ENCODE peak calls at places on chromosomes 2 and 18, in five cellular contexts. O, P, X, M and E are unnamed samples.
A peak's percentile ranks its signal among the peaks of the same experiment; 100 is the strongest.

GRCh38 chr2:9004338-9005204 is 1.1 kb upstream of the MBOAT2 start:
- DNase-seq in O (no peak), P (no peak), X (no peak), M (no peak), E (no peak)

GRCh38 chr2:159030674-159031380 is 62.4 kb downstream of the TANC1 start:
- DNase-seq in O (no peak), P (no peak), X (no peak), M (no peak), E (no peak)

GRCh38 chr2:98546186-98546585 is 62.1 kb downstream of the COA5 start:
- DNase-seq in O (no peak), P (no peak), X (no peak), M (no peak), E (no peak)

GRCh38 chr2:178810422-178810821 is 3.2 kb upstream of the TTN start:
- DNase-seq in O (no peak), P (no peak), X (no peak), M (no peak), E (no peak)

GRCh38 chr2:133760366-133760765 is 192.1 kb upstream of the NCKAP5 start:
- DNase-seq in O (no peak), P (no peak), X (no peak), M (peak; percentile 93), E (no peak)

GRCh38 chr2:85737481-85737880 is 16.3 kb upstream of the ATOH8 start:
- DNase-seq in O (no peak), P (no peak), X (peak; percentile 76), M (peak; percentile 61), E (no peak)

GRCh38 chr2:37378411-37378810 is 34.0 kb downstream of the QPCT start:
- DNase-seq in O (no peak), P (no peak), X (no peak), M (no peak), E (no peak)

GRCh38 chr2:54545700-54546450 is 89.7 kb downstream of the SPTBN1 start:
- DNase-seq in O (no peak), P (no peak), X (no peak), M (no peak), E (no peak)

GRCh38 chr2:191453756-191454155 is 208.6 kb downstream of the MYO1B start:
- DNase-seq in O (no peak), P (no peak), X (no peak), M (no peak), E (no peak)

GRCh38 chr18:14285053-14285452 is 152.8 kb upstream of the ZNF519 start:
- DNase-seq in O (no peak), P (no peak), X (no peak), M (no peak), E (no peak)

GRCh38 chr2:66890286-66890812 is 455.4 kb downstream of the MEIS1 start:
- DNase-seq in O (no peak), P (no peak), X (no peak), M (no peak), E (no peak)

GRCh38 chr18:59696311-59697235 is 650 bp downstream of the CCBE1 start:
- DNase-seq in O (no peak), P (no peak), X (no peak), M (no peak), E (no peak)

GRCh38 chr2:70961648-70961994 is 16.8 kb upstream of the ANKRD53 start:
- DNase-seq in O (no peak), P (no peak), X (no peak), M (no peak), E (peak; percentile 1)

GRCh38 chr2:104033399-104033798 is 820.5 kb upstream of the POU3F3 start:
- DNase-seq in O (no peak), P (no peak), X (no peak), M (no peak), E (no peak)

GRCh38 chr2:165666605-165667004 is 127.4 kb downstream of the GALNT3 start:
- DNase-seq in O (no peak), P (no peak), X (no peak), M (no peak), E (no peak)

GRCh38 chr2:108911807-108912628 is 77.0 kb downstream of the EDAR start:
- DNase-seq in O (no peak), P (no peak), X (no peak), M (no peak), E (no peak)

GRCh38 chr2:53202063-53202462 is 565.5 kb upstream of the CHAC2 start:
- DNase-seq in O (no peak), P (peak; percentile 43), X (no peak), M (peak; percentile 59), E (no peak)

GRCh38 chr2:197212344-197213262 is 98.0 kb downstream of the ANKRD44 start:
- DNase-seq in O (no peak), P (no peak), X (no peak), M (no peak), E (no peak)

GRCh38 chr2:75609334-75609689 is 37.3 kb upstream of the MRPL19 start:
- DNase-seq in O (no peak), P (no peak), X (no peak), M (no peak), E (no peak)

GRCh38 chr18:74485860-74486849 is 10.0 kb upstream of the CNDP2 start:
- DNase-seq in O (no peak), P (no peak), X (no peak), M (no peak), E (no peak)

GRCh38 chr18:10230072-10230471 is 224.4 kb upstream of the APCDD1 start:
- DNase-seq in O (no peak), P (no peak), X (no peak), M (peak; percentile 4), E (no peak)

GRCh38 chr18:77530732-77531131 is 281.1 kb downstream of the GALR1 start:
- DNase-seq in O (no peak), P (no peak), X (no peak), M (no peak), E (no peak)

GRCh38 chr18:24695168-24695567 is 234.7 kb downstream of the HRH4 start:
- DNase-seq in O (no peak), P (no peak), X (no peak), M (no peak), E (no peak)

GRCh38 chr2:174337337-174338154 is 2.8 kb downstream of the SP9 start:
- DNase-seq in O (peak; percentile 61), P (no peak), X (no peak), M (no peak), E (no peak)

GRCh38 chr2:174336403-174337336 is 1.9 kb downstream of the SP9 start:
- DNase-seq in O (peak; percentile 74), P (no peak), X (no peak), M (no peak), E (no peak)

GRCh38 chr2:174334278-174334715 is 457 bp upstream of the SP9 start:
- DNase-seq in O (peak; percentile 14), P (no peak), X (no peak), M (no peak), E (no peak)

GRCh38 chr2:174334781-174335604 is at the start of gene SP9:
- DNase-seq in O (peak; percentile 48), P (no peak), X (no peak), M (no peak), E (no peak)

GRCh38 chr2:174335605-174336402 is 1.1 kb downstream of the SP9 start:
- DNase-seq in O (peak; percentile 52), P (no peak), X (no peak), M (no peak), E (no peak)
- H3K27me3 ChIP-seq in O (peaks cover 2% of the 10 kb centered on the region), P (peaks cover 83% of the 10 kb centered on the region), X (peaks cover 81% of the 10 kb centered on the region), M (peaks cover 95% of the 10 kb centered on the region), E (peaks cover 100% of the 10 kb centered on the region)

GRCh38 chr18:22172594-22173049 is 3.2 kb downstream of the GATA6 start:
- DNase-seq in O (no peak), P (no peak), X (no peak), M (no peak), E (no peak)
- H3K27me3 ChIP-seq in O (no peaks in the 10 kb centered on the region), P (peaks cover 11% of the 10 kb centered on the region), X (no peaks in the 10 kb centered on the region), M (peaks cover 11% of the 10 kb centered on the region), E (peaks cover 97% of the 10 kb centered on the region)

GRCh38 chr2:170822292-170822884 is 5.7 kb downstream of the GAD1 start:
- DNase-seq in O (no peak), P (no peak), X (no peak), M (no peak), E (no peak)
- H3K27me3 ChIP-seq in O (peaks cover 12% of the 10 kb centered on the region), P (peaks cover 41% of the 10 kb centered on the region), X (no peaks in the 10 kb centered on the region), M (peaks cover 82% of the 10 kb centered on the region), E (peaks cover 61% of the 10 kb centered on the region)

GRCh38 chr2:176177580-176178270 is 10.7 kb upstream of the HOXD1 start:
- DNase-seq in O (no peak), P (no peak), X (no peak), M (no peak), E (no peak)
- H3K27me3 ChIP-seq in O (no peaks in the 10 kb centered on the region), P (peaks cover 28% of the 10 kb centered on the region), X (peaks cover 19% of the 10 kb centered on the region), M (peaks cover 67% of the 10 kb centered on the region), E (peaks cover 68% of the 10 kb centered on the region)